ENCODE peak calls at places on chromosomes 2 and 18, in five cellular contexts. One of them, this sample, is unnamed.
A peak's percentile ranks its signal among the peaks of the same experiment; 100 is the strongest.

GRCh38 chr18:58638446-58638845 is 9.6 kb upstream of the ALPK2 start:
- DNase-seq in GM12892: no peak
- DNase-seq in A549: no peak
- DNase-seq in esophagus squamous epithelium: no peak
- DNase-seq in IMR-90: no peak
- DNase-seq in this sample: no peak

GRCh38 chr2:157181234-157181633 is 76.3 kb upstream of the GALNT5 start:
- DNase-seq in IMR-90: peak; percentile 42
- DNase-seq in esophagus squamous epithelium: no peak
- DNase-seq in GM12892: no peak
- DNase-seq in A549: no peak
- DNase-seq in this sample: peak; percentile 24

GRCh38 chr2:105369009-105369408 is 29.8 kb downstream of the FHL2 start:
- DNase-seq in esophagus squamous epithelium: no peak
- DNase-seq in A549: no peak
- DNase-seq in GM12892: no peak
- DNase-seq in IMR-90: no peak
- DNase-seq in this sample: no peak

GRCh38 chr18:49967914-49968313 is 154.6 kb upstream of the ACAA2 start:
- DNase-seq in IMR-90: no peak
- DNase-seq in A549: no peak
- DNase-seq in esophagus squamous epithelium: no peak
- DNase-seq in GM12892: no peak
- DNase-seq in this sample: no peak

GRCh38 chr18:23675236-23675635 is 12.5 kb upstream of the ANKRD29 start:
- DNase-seq in IMR-90: no peak
- DNase-seq in esophagus squamous epithelium: no peak
- DNase-seq in GM12892: no peak
- DNase-seq in A549: no peak
- DNase-seq in this sample: no peak

GRCh38 chr2:42795275-42795674 is 2.9 kb upstream of the HAAO start:
- DNase-seq in A549: no peak
- DNase-seq in esophagus squamous epithelium: no peak
- DNase-seq in GM12892: no peak
- DNase-seq in IMR-90: no peak
- DNase-seq in this sample: no peak

GRCh38 chr18:48927286-48928080 is 23.3 kb downstream of the SMAD7 start:
- DNase-seq in A549: no peak
- DNase-seq in esophagus squamous epithelium: no peak
- DNase-seq in GM12892: no peak
- DNase-seq in IMR-90: no peak
- DNase-seq in this sample: no peak

GRCh38 chr18:52588916-52589315 is 248.9 kb downstream of the DCC start:
- DNase-seq in A549: no peak
- DNase-seq in GM12892: no peak
- DNase-seq in IMR-90: peak; percentile 30
- DNase-seq in esophagus squamous epithelium: no peak
- DNase-seq in this sample: no peak

GRCh38 chr18:9364242-9364641 is 29.7 kb downstream of the TWSG1 start:
- DNase-seq in IMR-90: no peak
- DNase-seq in GM12892: no peak
- DNase-seq in esophagus squamous epithelium: no peak
- DNase-seq in A549: no peak
- DNase-seq in this sample: no peak

GRCh38 chr18:62883937-62884735 is 168.8 kb downstream of the PHLPP1 start:
- DNase-seq in GM12892: no peak
- DNase-seq in esophagus squamous epithelium: no peak
- DNase-seq in A549: no peak
- DNase-seq in IMR-90: no peak
- DNase-seq in this sample: no peak

GRCh38 chr18:58882681-58883080 is 18.0 kb downstream of the ZNF532 start:
- DNase-seq in esophagus squamous epithelium: no peak
- DNase-seq in GM12892: no peak
- DNase-seq in IMR-90: peak; percentile 33
- DNase-seq in A549: no peak
- DNase-seq in this sample: no peak

GRCh38 chr2:8576525-8577157 is 105.2 kb upstream of the ID2 start:
- DNase-seq in A549: no peak
- DNase-seq in IMR-90: no peak
- DNase-seq in esophagus squamous epithelium: no peak
- DNase-seq in GM12892: no peak
- DNase-seq in this sample: no peak

DNA sequence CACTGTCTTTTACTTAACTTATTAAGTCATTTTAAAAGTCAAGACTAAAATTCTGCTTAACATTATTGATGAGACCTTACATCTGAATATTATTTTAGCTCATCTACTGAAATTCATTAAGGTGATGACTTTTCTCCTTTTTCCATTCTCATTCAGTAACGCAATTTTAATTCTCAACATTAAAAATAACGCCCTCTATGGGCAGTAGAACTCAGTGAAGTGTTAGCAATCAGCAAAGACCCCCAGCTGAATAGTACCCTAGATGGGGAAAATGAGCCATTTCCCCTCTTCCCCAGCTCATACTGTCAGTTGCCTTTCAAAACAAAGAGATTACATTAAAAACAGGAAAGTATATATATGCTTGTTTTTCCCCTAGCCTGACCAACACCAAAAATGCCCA is 203.3 kb downstream of the NR4A2 start:
- DNase-seq in IMR-90: no peak
- DNase-seq in GM12892: no peak
- DNase-seq in A549: no peak
- DNase-seq in esophagus squamous epithelium: no peak
- DNase-seq in this sample: no peak
- TF ChIP-seq POLR2A in IMR-90: no peak
- TF ChIP-seq POLR2A in GM12892: no peak
- TF ChIP-seq POLR2A in A549: no peak
- TF ChIP-seq POLR2A in esophagus squamous epithelium: no peak
- TF ChIP-seq POLR2A in this sample: no peak

DNA sequence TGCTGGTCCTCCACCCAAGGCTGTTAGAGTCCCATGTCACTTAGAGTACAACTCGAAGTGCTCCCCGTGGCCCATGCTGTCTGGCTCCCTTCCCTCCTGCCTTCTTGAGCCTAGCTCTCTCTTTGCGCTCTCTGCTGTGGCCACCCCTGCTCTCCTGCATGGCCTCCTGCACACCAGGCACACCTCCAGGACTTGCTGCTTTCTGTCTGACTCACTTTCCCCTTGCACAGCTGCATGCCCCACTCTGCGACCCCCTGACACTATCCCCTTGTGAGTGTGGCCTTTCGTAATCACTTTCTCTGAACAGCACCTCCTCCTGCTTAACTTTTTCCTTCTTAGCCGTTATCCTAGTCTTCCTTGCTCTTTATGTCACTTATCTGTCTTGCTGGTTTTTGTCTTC is 343.6 kb downstream of the TGIF1 start:
- DNase-seq in esophagus squamous epithelium: no peak
- DNase-seq in GM12892: no peak
- DNase-seq in IMR-90: peak; percentile 80
- DNase-seq in A549: no peak
- DNase-seq in this sample: no peak
- TF ChIP-seq POLR2A in esophagus squamous epithelium: no peak
- TF ChIP-seq POLR2A in GM12892: no peak
- TF ChIP-seq POLR2A in IMR-90: no peak
- TF ChIP-seq POLR2A in A549: no peak
- TF ChIP-seq POLR2A in this sample: no peak

DNA sequence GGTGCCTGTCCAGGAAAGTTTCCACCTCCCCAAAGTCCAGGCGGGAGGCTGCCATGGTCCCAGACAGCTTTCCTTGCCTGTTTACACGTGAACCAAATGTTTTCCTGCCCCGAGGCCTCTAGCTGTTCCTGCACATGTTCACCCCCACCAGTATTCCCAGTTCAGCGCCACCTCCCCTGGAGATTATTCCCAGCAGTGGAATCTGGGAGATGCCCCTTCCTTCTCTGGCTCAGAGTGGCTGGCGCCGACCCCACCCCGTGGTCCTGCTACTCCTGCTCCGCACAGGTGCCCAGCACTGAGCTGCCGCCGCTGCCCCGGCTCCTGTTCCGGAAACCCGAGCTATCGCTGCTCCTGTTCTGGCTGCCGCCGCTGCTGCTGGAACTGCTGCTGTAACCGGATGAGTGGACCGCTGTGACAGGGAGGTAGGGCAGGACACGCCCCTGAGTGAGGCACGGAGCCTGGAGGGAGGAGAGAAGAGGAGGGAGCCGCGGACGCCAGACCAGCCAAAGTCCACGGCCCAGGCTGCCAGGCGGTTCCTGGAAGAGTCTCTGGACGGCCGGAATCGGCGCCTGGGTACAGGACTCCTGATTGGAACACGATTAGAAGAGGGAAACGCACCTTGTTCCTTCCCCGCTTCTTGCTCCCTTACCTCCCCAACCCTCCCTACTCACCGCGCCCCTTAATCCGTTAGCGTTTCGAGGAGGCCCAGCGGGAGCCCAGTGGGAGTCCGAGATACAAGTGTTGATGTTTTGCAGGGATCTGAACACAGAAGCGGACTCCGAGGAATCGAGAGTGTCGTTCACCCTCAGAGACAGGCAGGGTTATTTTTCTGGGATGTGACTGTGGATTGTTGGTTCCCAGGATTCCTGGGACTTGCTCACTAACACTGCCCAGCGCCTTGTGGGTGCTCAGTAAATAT is at the start of gene PDE11A:
- DNase-seq in A549: peak; percentile 86
- DNase-seq in IMR-90: peak; percentile 66
- DNase-seq in esophagus squamous epithelium: no peak
- DNase-seq in GM12892: peak; percentile 8
- DNase-seq in this sample: peak; percentile 79
- TF ChIP-seq POLR2A in A549: peak; percentile 74
- TF ChIP-seq POLR2A in IMR-90: no peak
- TF ChIP-seq POLR2A in esophagus squamous epithelium: no peak
- TF ChIP-seq POLR2A in GM12892: no peak
- TF ChIP-seq POLR2A in this sample: no peak

GRCh38 chr2:25362049-25362563 is 20.4 kb upstream of the DNMT3A start:
- DNase-seq in A549: peak; percentile 94
- DNase-seq in IMR-90: peak; percentile 88
- DNase-seq in esophagus squamous epithelium: peak; percentile 63
- DNase-seq in GM12892: peak; percentile 84
- DNase-seq in this sample: peak; percentile 92
- TF ChIP-seq POLR2A in A549: peak; percentile 80
- TF ChIP-seq POLR2A in IMR-90: no peak
- TF ChIP-seq POLR2A in esophagus squamous epithelium: peak; percentile 51
- TF ChIP-seq POLR2A in GM12892: peak; percentile 88
- TF ChIP-seq POLR2A in this sample: peak; percentile 93

GRCh38 chr2:238287702-238288649 is at the start of gene PER2:
- DNase-seq in GM12892: peak; percentile 52
- DNase-seq in esophagus squamous epithelium: peak; percentile 44
- DNase-seq in A549: peak; percentile 91
- DNase-seq in IMR-90: peak; percentile 90
- DNase-seq in this sample: peak; percentile 70

GRCh38 chr2:238290079-238290478 is 1.7 kb upstream of the PER2 start:
- DNase-seq in A549: peak; percentile 100
- DNase-seq in IMR-90: no peak
- DNase-seq in GM12892: no peak
- DNase-seq in esophagus squamous epithelium: peak; percentile 25
- DNase-seq in this sample: peak; percentile 20

GRCh38 chr2:238289574-238289973 is 1.2 kb upstream of the PER2 start:
- DNase-seq in IMR-90: no peak
- DNase-seq in A549: no peak
- DNase-seq in esophagus squamous epithelium: no peak
- DNase-seq in GM12892: no peak
- DNase-seq in this sample: no peak

GRCh38 chr2:238286987-238287386 is 1.4 kb downstream of the PER2 start:
- DNase-seq in GM12892: no peak
- DNase-seq in A549: no peak
- DNase-seq in IMR-90: no peak
- DNase-seq in esophagus squamous epithelium: no peak
- DNase-seq in this sample: no peak

DNA sequence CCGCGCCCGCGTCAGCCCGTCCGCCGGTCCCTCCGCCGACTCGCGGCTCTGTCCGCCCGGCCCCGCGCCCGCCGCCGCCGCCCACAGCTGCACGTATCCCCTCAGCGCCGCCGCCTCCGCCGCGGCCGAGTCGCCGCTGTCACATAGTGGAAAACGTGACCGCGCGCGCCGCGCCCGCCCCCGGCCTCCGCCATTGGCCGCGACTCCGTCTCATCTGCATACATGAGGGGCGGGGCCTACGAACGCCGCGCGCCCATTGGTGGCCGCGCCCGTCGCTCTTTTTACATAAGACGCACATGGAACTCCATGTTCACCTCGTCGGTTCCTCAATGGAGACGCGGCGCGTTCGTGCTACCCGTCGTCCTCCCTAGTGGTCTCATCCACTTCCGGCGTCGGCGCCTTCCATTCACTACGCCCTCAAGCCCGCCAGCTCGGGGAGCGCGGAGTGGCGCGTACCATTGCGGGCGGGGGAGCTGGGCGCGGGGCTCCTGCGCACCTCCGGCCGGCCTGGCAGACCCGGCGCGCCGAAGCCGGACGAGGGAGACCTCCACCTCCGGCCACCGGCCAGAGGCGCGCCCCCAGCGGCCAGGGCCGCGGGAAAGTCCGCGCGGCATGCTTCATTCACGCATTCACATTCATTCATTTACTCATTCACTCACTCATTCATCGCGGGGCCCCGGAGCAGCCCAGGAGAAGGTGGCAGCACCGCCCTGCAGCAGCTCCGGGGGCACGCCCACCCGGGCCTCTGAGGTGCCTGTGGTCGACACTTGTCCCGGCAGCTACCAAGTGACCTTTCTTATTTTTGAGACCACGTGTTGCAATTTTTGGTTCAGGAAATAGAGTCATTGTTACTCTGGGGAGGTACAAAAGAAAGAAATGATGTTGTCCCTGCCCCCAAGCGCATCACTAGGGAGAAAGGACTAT is 502 bp upstream of the PER2 start:
- DNase-seq in GM12892: peak; percentile 89
- DNase-seq in esophagus squamous epithelium: peak; percentile 93
- DNase-seq in A549: peak; percentile 99
- DNase-seq in IMR-90: peak; percentile 99
- DNase-seq in this sample: peak; percentile 99
- TF ChIP-seq POLR2A in GM12892: peak; percentile 76
- TF ChIP-seq POLR2A in esophagus squamous epithelium: peak; percentile 69
- TF ChIP-seq POLR2A in A549: peak; percentile 58
- TF ChIP-seq POLR2A in IMR-90: peak; percentile 76
- TF ChIP-seq POLR2A in this sample: peak; percentile 78

DNA sequence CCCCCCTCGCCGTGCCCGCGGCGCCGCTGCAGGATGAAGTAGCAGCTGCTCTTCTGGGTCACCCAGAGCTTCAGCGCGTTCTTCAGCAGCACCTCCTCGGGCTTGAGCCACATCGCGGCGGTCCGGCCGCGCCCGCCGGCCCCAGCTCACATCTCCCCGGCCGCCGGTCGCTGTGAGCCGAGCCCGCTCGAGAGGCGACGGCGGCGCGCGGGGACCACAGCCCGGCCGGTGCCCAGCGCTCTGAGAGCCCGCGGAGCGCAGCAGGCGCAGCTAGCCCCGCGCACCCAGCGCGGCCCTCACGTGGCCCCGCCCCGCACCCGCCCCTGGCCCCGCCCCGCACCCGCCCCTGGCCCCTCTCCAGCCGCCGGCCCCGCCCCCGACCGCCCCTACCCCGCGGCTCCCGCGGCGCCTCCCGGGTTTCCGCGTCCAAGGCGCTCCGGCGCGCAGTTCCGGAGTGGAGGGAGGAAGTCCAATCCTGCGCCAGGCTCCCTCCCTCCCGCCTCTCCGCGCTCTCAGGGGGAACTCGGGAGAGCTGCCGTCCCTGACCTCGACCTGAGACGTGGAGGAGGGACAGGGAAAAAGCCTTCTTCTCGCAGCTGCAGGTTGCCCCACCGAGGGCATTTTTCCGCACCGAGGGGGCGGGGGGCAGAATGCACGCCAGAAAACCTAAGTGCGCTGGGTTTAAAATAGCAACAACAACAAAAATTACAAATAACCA is at the start of gene TBC1D8:
- DNase-seq in esophagus squamous epithelium: peak; percentile 6
- DNase-seq in A549: peak; percentile 82
- DNase-seq in IMR-90: peak; percentile 68
- DNase-seq in GM12892: peak; percentile 59
- DNase-seq in this sample: peak; percentile 67
- TF ChIP-seq POLR2A in esophagus squamous epithelium: peak; percentile 69
- TF ChIP-seq POLR2A in A549: peak; percentile 81
- TF ChIP-seq POLR2A in IMR-90: no peak
- TF ChIP-seq POLR2A in GM12892: no peak
- TF ChIP-seq POLR2A in this sample: no peak

This sample was measured in erythroblast.